ENCODE peak calls at places on chromosome 2, in eight cellular contexts. R is H54, M is astrocyte of the cerebellum, Z is activated gamma-delta T cell treated with Interleukin-2 at 50 U/mL for 16 hours, C is epithelial cell of esophagus, E is WERI-Rb-1, O is T-helper 17 cell, B is OCI-LY7. H is an unnamed sample.

GRCh38 chr2:39275016-39275415 is 31.2 kb upstream of the CDKL4 start:
- DNase-seq in R (no peak), M (no peak), Z (no peak), C (peak), E (no peak), O (no peak), B (no peak), H (no peak)

GRCh38 chr2:75896779-75897366 is 186.2 kb upstream of the GCFC2 start:
- DNase-seq in R (peak), M (no peak), Z (no peak), C (peak), E (peak), O (no peak), B (peak), H (peak)

GRCh38 chr2:189086710-189087109 is 92.9 kb downstream of the COL5A2 start:
- DNase-seq in R (peak), M (no peak), Z (no peak), C (peak), E (no peak), O (no peak), B (no peak), H (no peak)

GRCh38 chr2:96993367-96993766 is 7.0 kb upstream of the FAM178B start:
- DNase-seq in R (no peak), M (no peak), Z (no peak), C (peak), E (no peak), O (no peak), B (no peak), H (no peak)

GRCh38 chr2:65081232-65081685 is 25.0 kb downstream of the CEP68 start:
- DNase-seq in R (no peak), M (no peak), Z (no peak), C (no peak), E (no peak), O (no peak), B (peak), H (peak)

GRCh38 chr2:16665746-16666452 is at the start of gene CYRIA:
- DNase-seq in R (peak), M (no peak), Z (peak), C (peak), E (peak), O (peak), B (peak), H (no peak)

GRCh38 chr2:179250084-179250483 is 14.5 kb downstream of the SESTD1 start:
- DNase-seq in R (no peak), M (no peak), Z (no peak), C (no peak), E (no peak), O (no peak), B (no peak), H (no peak)

GRCh38 chr2:154700142-154700541 is 1.6 kb downstream of the KCNJ3 start:
- DNase-seq in R (no peak), M (no peak), Z (no peak), C (no peak), E (no peak), O (no peak), B (no peak), H (no peak)

GRCh38 chr2:119389615-119390306 is 23.0 kb downstream of the DBI start:
- DNase-seq in R (no peak), M (no peak), Z (no peak), C (peak), E (no peak), O (no peak), B (no peak), H (peak)

GRCh38 chr2:238696323-238696722 is 151.6 kb upstream of the TWIST2 start:
- DNase-seq in R (no peak), M (no peak), Z (no peak), C (no peak), E (no peak), O (no peak), B (no peak), H (no peak)

GRCh38 chr2:71455741-71456569 is 2.6 kb downstream of the DYSF start:
- DNase-seq in R (no peak), M (no peak), Z (no peak), C (no peak), E (no peak), O (no peak), B (peak), H (peak)

GRCh38 chr2:173962036-173962435 is 3.1 kb downstream of the SP3 start:
- DNase-seq in R (no peak), M (no peak), Z (no peak), C (peak), E (no peak), O (no peak), B (peak), H (peak)

GRCh38 chr2:235587202-235587601 is 93.4 kb downstream of the AGAP1 start:
- DNase-seq in R (no peak), M (no peak), Z (no peak), C (no peak), E (no peak), O (no peak), B (no peak), H (no peak)

H was measured in Kasumi-1.